ENCODE peak calls at places on chromosomes 11 and 22, in five cellular contexts. One of them, this sample, is unnamed.

GRCh38 chr22:16559056-16559955 is 33.3 kb downstream of the CCT8L2 start:
- DNase-seq in fibroblast of pulmonary artery: no peak
- DNase-seq in mucosa of descending colon: no peak
- DNase-seq in cardiac muscle cell: no peak
- DNase-seq in fibroblast of lung: no peak
- DNase-seq in this sample: no peak

GRCh38 chr11:65113839-65114238 is 2.2 kb downstream of the TM7SF2 start:
- DNase-seq in fibroblast of pulmonary artery: no peak
- DNase-seq in mucosa of descending colon: no peak
- DNase-seq in cardiac muscle cell: no peak
- DNase-seq in fibroblast of lung: no peak
- DNase-seq in this sample: no peak

GRCh38 chr22:40039482-40039881 is 44.7 kb downstream of the FAM83F start:
- DNase-seq in fibroblast of pulmonary artery: no peak
- DNase-seq in mucosa of descending colon: no peak
- DNase-seq in cardiac muscle cell: no peak
- DNase-seq in fibroblast of lung: no peak
- DNase-seq in this sample: no peak

GRCh38 chr11:68669301-68670090 is 14.8 kb upstream of the GAL start:
- DNase-seq in fibroblast of pulmonary artery: no peak
- DNase-seq in mucosa of descending colon: peak
- DNase-seq in cardiac muscle cell: no peak
- DNase-seq in fibroblast of lung: no peak
- DNase-seq in this sample: no peak

GRCh38 chr11:110065189-110065588 is 28.0 kb upstream of the ZC3H12C start:
- DNase-seq in fibroblast of pulmonary artery: no peak
- DNase-seq in mucosa of descending colon: no peak
- DNase-seq in cardiac muscle cell: no peak
- DNase-seq in fibroblast of lung: no peak
- DNase-seq in this sample: no peak

GRCh38 chr22:50179937-50180726 is 5.6 kb upstream of the TRABD start:
- DNase-seq in fibroblast of pulmonary artery: no peak
- DNase-seq in mucosa of descending colon: no peak
- DNase-seq in cardiac muscle cell: no peak
- DNase-seq in fibroblast of lung: no peak
- DNase-seq in this sample: no peak

GRCh38 chr11:63901660-63902059 is 15.3 kb downstream of the RCOR2 start:
- DNase-seq in fibroblast of pulmonary artery: peak
- DNase-seq in mucosa of descending colon: no peak
- DNase-seq in cardiac muscle cell: peak
- DNase-seq in fibroblast of lung: peak
- DNase-seq in this sample: no peak

GRCh38 chr11:18677560-18677959 is 21.0 kb upstream of the TMEM86A start:
- DNase-seq in fibroblast of pulmonary artery: no peak
- DNase-seq in mucosa of descending colon: no peak
- DNase-seq in cardiac muscle cell: no peak
- DNase-seq in fibroblast of lung: no peak
- DNase-seq in this sample: no peak

GRCh38 chr11:130522284-130522961 is 74.0 kb downstream of the ADAMTS15 start:
- DNase-seq in fibroblast of pulmonary artery: peak
- DNase-seq in mucosa of descending colon: peak
- DNase-seq in cardiac muscle cell: peak
- DNase-seq in fibroblast of lung: peak
- DNase-seq in this sample: peak

GRCh38 chr11:72391638-72392423 is 42.5 kb downstream of the CLPB start:
- DNase-seq in fibroblast of pulmonary artery: no peak
- DNase-seq in mucosa of descending colon: no peak
- DNase-seq in cardiac muscle cell: no peak
- DNase-seq in fibroblast of lung: no peak
- DNase-seq in this sample: no peak

GRCh38 chr22:44311104-44311854 is 1.5 kb downstream of the SHISAL1 start:
- DNase-seq in fibroblast of pulmonary artery: no peak
- DNase-seq in mucosa of descending colon: no peak
- DNase-seq in cardiac muscle cell: no peak
- DNase-seq in fibroblast of lung: no peak
- DNase-seq in this sample: no peak

GRCh38 chr11:44334356-44335004 is 24.5 kb upstream of the ALX4 start:
- DNase-seq in fibroblast of pulmonary artery: no peak
- DNase-seq in mucosa of descending colon: no peak
- DNase-seq in cardiac muscle cell: no peak
- DNase-seq in fibroblast of lung: no peak
- DNase-seq in this sample: no peak

GRCh38 chr22:37661160-37661924 is 2.8 kb downstream of the PDXP start:
- DNase-seq in fibroblast of pulmonary artery: peak
- DNase-seq in mucosa of descending colon: no peak
- DNase-seq in cardiac muscle cell: peak
- DNase-seq in fibroblast of lung: peak
- DNase-seq in this sample: peak

GRCh38 chr22:28933321-28933720 is 49.9 kb downstream of the ZNRF3 start:
- DNase-seq in fibroblast of pulmonary artery: no peak
- DNase-seq in mucosa of descending colon: no peak
- DNase-seq in cardiac muscle cell: no peak
- DNase-seq in fibroblast of lung: no peak
- DNase-seq in this sample: no peak

GRCh38 chr22:48287031-48287430 is 1524.6 kb downstream of the TBC1D22A start:
- DNase-seq in fibroblast of pulmonary artery: no peak
- DNase-seq in mucosa of descending colon: no peak
- DNase-seq in cardiac muscle cell: no peak
- DNase-seq in fibroblast of lung: no peak
- DNase-seq in this sample: no peak

GRCh38 chr11:44015624-44016007 is 32.2 kb upstream of the ACCSL start:
- DNase-seq in fibroblast of pulmonary artery: no peak
- DNase-seq in mucosa of descending colon: no peak
- DNase-seq in cardiac muscle cell: no peak
- DNase-seq in fibroblast of lung: no peak
- DNase-seq in this sample: no peak

DNA sequence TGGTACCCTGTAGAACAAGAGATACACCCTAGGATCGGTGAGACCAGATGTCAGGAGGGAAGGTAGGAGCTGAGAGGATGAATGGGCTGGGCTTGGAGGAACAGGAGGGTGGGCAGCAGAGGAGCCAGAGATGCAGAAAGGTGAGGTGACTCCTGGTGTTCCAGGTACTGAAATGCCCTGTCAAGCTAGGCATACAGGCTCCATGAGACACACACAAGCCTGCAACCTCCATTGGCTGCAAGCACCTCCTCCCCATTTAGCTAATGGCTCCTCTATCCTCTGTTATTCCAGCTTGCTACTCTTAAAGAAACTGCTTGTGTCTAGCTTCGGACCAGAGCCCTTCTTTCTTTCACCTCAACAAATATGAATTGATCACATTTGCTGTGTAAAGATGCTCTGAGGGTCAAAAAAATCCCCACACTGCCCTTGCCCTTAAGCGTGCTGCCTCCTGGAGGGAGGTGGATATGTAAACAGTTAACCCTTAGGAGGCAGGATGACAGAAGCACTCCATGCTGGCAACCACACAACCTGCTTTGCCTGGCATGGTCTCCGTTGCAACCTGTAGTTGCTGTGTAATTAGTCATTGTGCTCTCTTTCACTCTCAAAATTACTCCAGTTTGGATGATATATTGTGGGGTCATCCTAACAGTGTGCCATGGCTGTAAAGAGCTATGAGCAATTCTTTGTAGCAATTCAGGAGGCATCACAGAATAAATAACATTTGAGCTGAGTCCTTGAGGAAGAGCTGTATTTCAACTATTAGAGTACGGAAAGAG is 156.0 kb downstream of the PKNOX2 start:
- DNase-seq in fibroblast of pulmonary artery: no peak
- DNase-seq in mucosa of descending colon: no peak
- DNase-seq in cardiac muscle cell: no peak
- DNase-seq in fibroblast of lung: no peak
- DNase-seq in this sample: no peak
- TF ChIP-seq CTCF in fibroblast of pulmonary artery: no peak
- TF ChIP-seq CTCF in mucosa of descending colon: no peak
- TF ChIP-seq CTCF in cardiac muscle cell: no peak
- TF ChIP-seq CTCF in fibroblast of lung: no peak
- TF ChIP-seq CTCF in this sample: no peak

DNA sequence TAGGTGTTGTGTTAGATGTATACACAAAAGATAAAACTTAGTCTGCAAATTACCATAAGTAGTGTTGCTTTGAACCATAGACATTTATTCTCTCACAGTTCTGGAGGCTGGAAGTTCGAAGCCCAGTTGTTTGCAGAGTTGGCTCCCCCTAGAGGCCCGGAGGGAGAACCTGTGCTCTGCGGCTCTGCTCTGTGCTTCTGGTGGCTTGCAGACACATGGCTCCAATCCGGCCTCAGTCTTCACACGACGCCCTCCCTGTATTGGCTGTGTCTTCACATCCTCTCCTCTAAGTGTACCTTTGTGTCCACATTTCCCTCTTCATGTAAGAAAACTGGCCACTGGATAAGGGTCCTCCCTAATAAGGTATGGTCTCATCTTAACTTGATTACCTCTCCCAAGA is 128.4 kb downstream of the OPCML start:
- DNase-seq in fibroblast of pulmonary artery: no peak
- DNase-seq in mucosa of descending colon: no peak
- DNase-seq in cardiac muscle cell: no peak
- DNase-seq in fibroblast of lung: no peak
- DNase-seq in this sample: no peak
- TF ChIP-seq CTCF in fibroblast of pulmonary artery: no peak
- TF ChIP-seq CTCF in mucosa of descending colon: no peak
- TF ChIP-seq CTCF in cardiac muscle cell: no peak
- TF ChIP-seq CTCF in fibroblast of lung: no peak
- TF ChIP-seq CTCF in this sample: no peak

DNA sequence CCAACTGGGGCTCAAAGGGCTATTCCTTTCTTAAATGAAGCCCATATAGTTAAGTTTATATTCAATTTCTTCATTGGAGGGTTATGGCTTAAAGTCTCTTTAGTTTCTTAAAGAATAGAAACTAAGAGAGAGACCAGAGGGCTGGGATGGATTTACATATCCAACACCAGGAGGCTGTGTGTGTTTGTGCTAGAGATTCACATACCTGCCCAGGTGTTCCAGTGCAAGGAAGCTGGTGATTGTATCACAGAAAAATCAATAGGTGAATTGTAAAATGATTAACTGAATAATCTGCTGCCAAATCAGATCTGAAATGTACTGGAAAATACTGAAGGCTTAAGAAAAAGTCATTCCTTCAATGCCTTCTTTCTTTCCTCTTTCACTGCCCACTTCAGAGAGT is 148.2 kb upstream of the BDNF start:
- DNase-seq in fibroblast of pulmonary artery: no peak
- DNase-seq in mucosa of descending colon: no peak
- DNase-seq in cardiac muscle cell: no peak
- DNase-seq in fibroblast of lung: no peak
- DNase-seq in this sample: no peak
- TF ChIP-seq CTCF in fibroblast of pulmonary artery: no peak
- TF ChIP-seq CTCF in mucosa of descending colon: no peak
- TF ChIP-seq CTCF in cardiac muscle cell: no peak
- TF ChIP-seq CTCF in fibroblast of lung: no peak
- TF ChIP-seq CTCF in this sample: no peak

DNA sequence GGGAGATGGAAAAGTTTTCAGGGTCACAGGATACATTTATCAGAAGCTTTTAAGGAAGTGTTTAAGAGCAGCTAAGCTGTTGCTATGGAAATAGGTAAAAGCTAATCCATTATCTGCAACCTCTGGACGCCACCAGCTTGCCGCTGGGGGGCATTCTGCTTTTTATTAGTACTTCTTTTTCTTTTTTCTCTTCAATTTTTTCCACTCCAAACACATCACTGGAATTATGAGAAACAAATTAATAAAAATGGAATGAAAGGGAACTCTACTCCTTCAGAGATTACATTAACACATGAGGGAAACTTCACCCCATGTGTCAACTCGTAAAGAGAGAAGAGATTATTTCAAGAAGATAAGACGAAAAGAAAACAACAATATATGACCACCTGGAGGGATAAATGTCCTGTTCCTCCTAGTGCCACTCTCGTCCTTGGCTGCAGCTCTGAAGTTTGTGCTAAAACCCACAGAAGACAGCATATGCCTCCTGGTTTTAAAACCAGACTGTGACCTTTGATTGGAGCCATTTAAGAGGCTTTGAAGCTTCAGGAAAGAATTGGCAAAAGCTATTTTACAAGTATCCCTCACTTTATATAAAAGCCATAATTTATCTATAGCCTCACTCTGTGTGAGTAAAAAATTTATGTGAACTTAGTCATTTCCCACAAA is 972.8 kb downstream of the OPCML start:
- DNase-seq in fibroblast of pulmonary artery: no peak
- DNase-seq in mucosa of descending colon: no peak
- DNase-seq in cardiac muscle cell: no peak
- DNase-seq in fibroblast of lung: no peak
- DNase-seq in this sample: no peak
- TF ChIP-seq CTCF in fibroblast of pulmonary artery: peak
- TF ChIP-seq CTCF in mucosa of descending colon: no peak
- TF ChIP-seq CTCF in cardiac muscle cell: peak
- TF ChIP-seq CTCF in fibroblast of lung: no peak
- TF ChIP-seq CTCF in this sample: peak

GRCh38 chr22:39012525-39013516 is 1.2 kb upstream of the APOBEC3C start:
- DNase-seq in fibroblast of pulmonary artery: peak
- DNase-seq in mucosa of descending colon: no peak
- DNase-seq in cardiac muscle cell: peak
- DNase-seq in fibroblast of lung: no peak
- DNase-seq in this sample: no peak
- TF ChIP-seq CTCF in fibroblast of pulmonary artery: no peak
- TF ChIP-seq CTCF in mucosa of descending colon: no peak
- TF ChIP-seq CTCF in cardiac muscle cell: no peak
- TF ChIP-seq CTCF in fibroblast of lung: no peak
- TF ChIP-seq CTCF in this sample: no peak

This sample was measured in AG04450.